ENCODE peak calls at places on chromosome 14, in five cellular contexts. One of them, this sample, is unnamed.
A peak's percentile ranks its signal among the peaks of the same experiment; 100 is the strongest.

GRCh38 chr14:70658899-70659298 is 17.2 kb downstream of the TTC9 start:
- DNase-seq in NCI-H1105 treated with DMSO at 0.1 percent for 48 hours: no peak
- DNase-seq in tibial nerve: no peak
- DNase-seq in HT1080: no peak
- DNase-seq in dermis microvascular lymphatic vessel endothelial cell: no peak
- DNase-seq in this sample: no peak

GRCh38 chr14:22555573-22556011 is 33.4 kb downstream of the DAD1 start:
- DNase-seq in tibial nerve: no peak
- DNase-seq in HT1080: peak; percentile 99
- DNase-seq in NCI-H1105 treated with DMSO at 0.1 percent for 48 hours: no peak
- DNase-seq in dermis microvascular lymphatic vessel endothelial cell: no peak
- DNase-seq in this sample: no peak

GRCh38 chr14:97625512-97625911 is 828.3 kb downstream of the VRK1 start:
- DNase-seq in dermis microvascular lymphatic vessel endothelial cell: no peak
- DNase-seq in tibial nerve: no peak
- DNase-seq in HT1080: no peak
- DNase-seq in NCI-H1105 treated with DMSO at 0.1 percent for 48 hours: peak; percentile 90
- DNase-seq in this sample: no peak

GRCh38 chr14:55274144-55274543 is 2.9 kb downstream of the FBXO34 start:
- DNase-seq in tibial nerve: no peak
- DNase-seq in dermis microvascular lymphatic vessel endothelial cell: no peak
- DNase-seq in HT1080: no peak
- DNase-seq in NCI-H1105 treated with DMSO at 0.1 percent for 48 hours: peak; percentile 3
- DNase-seq in this sample: no peak

GRCh38 chr14:24986206-24986893 is 63.6 kb downstream of the STXBP6 start:
- DNase-seq in tibial nerve: no peak
- DNase-seq in HT1080: no peak
- DNase-seq in dermis microvascular lymphatic vessel endothelial cell: no peak
- DNase-seq in NCI-H1105 treated with DMSO at 0.1 percent for 48 hours: no peak
- DNase-seq in this sample: no peak

GRCh38 chr14:74350944-74351323 is 2.7 kb downstream of the VRTN start:
- DNase-seq in NCI-H1105 treated with DMSO at 0.1 percent for 48 hours: no peak
- DNase-seq in dermis microvascular lymphatic vessel endothelial cell: no peak
- DNase-seq in HT1080: no peak
- DNase-seq in tibial nerve: no peak
- DNase-seq in this sample: no peak

GRCh38 chr14:92846162-92846897 is 52.2 kb downstream of the GOLGA5 start:
- DNase-seq in tibial nerve: no peak
- DNase-seq in NCI-H1105 treated with DMSO at 0.1 percent for 48 hours: no peak
- DNase-seq in dermis microvascular lymphatic vessel endothelial cell: peak; percentile 43
- DNase-seq in HT1080: peak; percentile 82
- DNase-seq in this sample: no peak

GRCh38 chr14:79134346-79134745 is 964.2 kb downstream of the NRXN3 start:
- DNase-seq in tibial nerve: no peak
- DNase-seq in HT1080: no peak
- DNase-seq in dermis microvascular lymphatic vessel endothelial cell: no peak
- DNase-seq in NCI-H1105 treated with DMSO at 0.1 percent for 48 hours: no peak
- DNase-seq in this sample: no peak

GRCh38 chr14:90677484-90678045 is 138.7 kb downstream of the TTC7B start:
- DNase-seq in dermis microvascular lymphatic vessel endothelial cell: no peak
- DNase-seq in HT1080: peak; percentile 79
- DNase-seq in tibial nerve: no peak
- DNase-seq in NCI-H1105 treated with DMSO at 0.1 percent for 48 hours: no peak
- DNase-seq in this sample: no peak

GRCh38 chr14:77133718-77134338 is 7.8 kb downstream of the ZDHHC22 start:
- DNase-seq in dermis microvascular lymphatic vessel endothelial cell: peak; percentile 60
- DNase-seq in NCI-H1105 treated with DMSO at 0.1 percent for 48 hours: no peak
- DNase-seq in tibial nerve: no peak
- DNase-seq in HT1080: peak; percentile 38
- DNase-seq in this sample: no peak

GRCh38 chr14:27278341-27278740 is 680.5 kb upstream of the NOVA1 start:
- DNase-seq in HT1080: no peak
- DNase-seq in dermis microvascular lymphatic vessel endothelial cell: no peak
- DNase-seq in tibial nerve: no peak
- DNase-seq in NCI-H1105 treated with DMSO at 0.1 percent for 48 hours: no peak
- DNase-seq in this sample: no peak

GRCh38 chr14:74882103-74882920 is 596 bp downstream of the DLST start:
- DNase-seq in NCI-H1105 treated with DMSO at 0.1 percent for 48 hours: peak; percentile 27
- DNase-seq in dermis microvascular lymphatic vessel endothelial cell: no peak
- DNase-seq in tibial nerve: no peak
- DNase-seq in HT1080: no peak
- DNase-seq in this sample: no peak

GRCh38 chr14:65255583-65256443 is 153.5 kb upstream of the MAX start:
- DNase-seq in HT1080: peak; percentile 18
- DNase-seq in dermis microvascular lymphatic vessel endothelial cell: no peak
- DNase-seq in NCI-H1105 treated with DMSO at 0.1 percent for 48 hours: peak; percentile 70
- DNase-seq in tibial nerve: no peak
- DNase-seq in this sample: no peak

GRCh38 chr14:103393687-103394626 is 8.7 kb downstream of the MARK3 start:
- DNase-seq in HT1080: no peak
- DNase-seq in NCI-H1105 treated with DMSO at 0.1 percent for 48 hours: no peak
- DNase-seq in tibial nerve: no peak
- DNase-seq in dermis microvascular lymphatic vessel endothelial cell: peak; percentile 29
- DNase-seq in this sample: no peak

GRCh38 chr14:78178071-78178470 is 7.9 kb downstream of the NRXN3 start:
- DNase-seq in tibial nerve: no peak
- DNase-seq in dermis microvascular lymphatic vessel endothelial cell: no peak
- DNase-seq in NCI-H1105 treated with DMSO at 0.1 percent for 48 hours: no peak
- DNase-seq in HT1080: no peak
- DNase-seq in this sample: no peak

GRCh38 chr14:37792124-37792523 is 196.7 kb downstream of the TTC6 start:
- DNase-seq in HT1080: no peak
- DNase-seq in NCI-H1105 treated with DMSO at 0.1 percent for 48 hours: no peak
- DNase-seq in dermis microvascular lymphatic vessel endothelial cell: no peak
- DNase-seq in tibial nerve: no peak
- DNase-seq in this sample: no peak

GRCh38 chr14:55354500-55354899 is 57.1 kb downstream of the ATG14 start:
- DNase-seq in NCI-H1105 treated with DMSO at 0.1 percent for 48 hours: peak; percentile 48
- DNase-seq in dermis microvascular lymphatic vessel endothelial cell: peak; percentile 60
- DNase-seq in tibial nerve: no peak
- DNase-seq in HT1080: peak; percentile 30
- DNase-seq in this sample: no peak

GRCh38 chr14:31492759-31493498 is 5.1 kb upstream of the GPR33 start:
- DNase-seq in tibial nerve: no peak
- DNase-seq in dermis microvascular lymphatic vessel endothelial cell: no peak
- DNase-seq in HT1080: peak; percentile 1
- DNase-seq in NCI-H1105 treated with DMSO at 0.1 percent for 48 hours: no peak
- DNase-seq in this sample: no peak

GRCh38 chr14:102249041-102249440 is 55.9 kb downstream of the MOK start:
- DNase-seq in HT1080: peak; percentile 9
- DNase-seq in tibial nerve: no peak
- DNase-seq in dermis microvascular lymphatic vessel endothelial cell: no peak
- DNase-seq in NCI-H1105 treated with DMSO at 0.1 percent for 48 hours: no peak
- DNase-seq in this sample: no peak

GRCh38 chr14:48247972-48248371 is 572.6 kb upstream of the MDGA2 start:
- DNase-seq in tibial nerve: no peak
- DNase-seq in NCI-H1105 treated with DMSO at 0.1 percent for 48 hours: peak; percentile 2
- DNase-seq in dermis microvascular lymphatic vessel endothelial cell: no peak
- DNase-seq in HT1080: no peak
- DNase-seq in this sample: no peak

GRCh38 chr14:59570122-59570521 is 6.5 kb downstream of the CCDC175 start:
- DNase-seq in dermis microvascular lymphatic vessel endothelial cell: no peak
- DNase-seq in tibial nerve: no peak
- DNase-seq in HT1080: peak; percentile 11
- DNase-seq in NCI-H1105 treated with DMSO at 0.1 percent for 48 hours: peak; percentile 23
- DNase-seq in this sample: no peak

GRCh38 chr14:91897121-91897701 is 29.9 kb upstream of the TC2N start:
- DNase-seq in HT1080: no peak
- DNase-seq in tibial nerve: peak; percentile 58
- DNase-seq in dermis microvascular lymphatic vessel endothelial cell: no peak
- DNase-seq in NCI-H1105 treated with DMSO at 0.1 percent for 48 hours: no peak
- DNase-seq in this sample: no peak

GRCh38 chr14:77607741-77608302 is 8.6 kb downstream of the SPTLC2 start:
- DNase-seq in tibial nerve: no peak
- DNase-seq in HT1080: no peak
- DNase-seq in dermis microvascular lymphatic vessel endothelial cell: no peak
- DNase-seq in NCI-H1105 treated with DMSO at 0.1 percent for 48 hours: no peak
- DNase-seq in this sample: peak; percentile 75

GRCh38 chr14:59265808-59266207 is 77.3 kb downstream of the DAAM1 start:
- DNase-seq in tibial nerve: no peak
- DNase-seq in NCI-H1105 treated with DMSO at 0.1 percent for 48 hours: no peak
- DNase-seq in HT1080: peak; percentile 85
- DNase-seq in dermis microvascular lymphatic vessel endothelial cell: no peak
- DNase-seq in this sample: no peak

GRCh38 chr14:31170411-31170810 is 37.2 kb downstream of the HECTD1 start:
- DNase-seq in tibial nerve: no peak
- DNase-seq in dermis microvascular lymphatic vessel endothelial cell: no peak
- DNase-seq in NCI-H1105 treated with DMSO at 0.1 percent for 48 hours: no peak
- DNase-seq in HT1080: no peak
- DNase-seq in this sample: no peak

GRCh38 chr14:88333036-88333435 is 10.0 kb upstream of the KCNK10 start:
- DNase-seq in NCI-H1105 treated with DMSO at 0.1 percent for 48 hours: no peak
- DNase-seq in tibial nerve: no peak
- DNase-seq in HT1080: no peak
- DNase-seq in dermis microvascular lymphatic vessel endothelial cell: no peak
- DNase-seq in this sample: no peak

GRCh38 chr14:67623114-67623513 is 3.4 kb downstream of the ARG2 start:
- DNase-seq in tibial nerve: no peak
- DNase-seq in dermis microvascular lymphatic vessel endothelial cell: peak; percentile 86
- DNase-seq in HT1080: peak; percentile 68
- DNase-seq in NCI-H1105 treated with DMSO at 0.1 percent for 48 hours: peak; percentile 12
- DNase-seq in this sample: no peak

GRCh38 chr14:71130491-71131179 is 223.4 kb downstream of the PCNX1 start:
- DNase-seq in NCI-H1105 treated with DMSO at 0.1 percent for 48 hours: no peak
- DNase-seq in dermis microvascular lymphatic vessel endothelial cell: no peak
- DNase-seq in HT1080: peak; percentile 98
- DNase-seq in tibial nerve: no peak
- DNase-seq in this sample: no peak

GRCh38 chr14:20614038-20614840 is 23.1 kb upstream of the RNASE12 start:
- DNase-seq in HT1080: no peak
- DNase-seq in tibial nerve: no peak
- DNase-seq in NCI-H1105 treated with DMSO at 0.1 percent for 48 hours: no peak
- DNase-seq in dermis microvascular lymphatic vessel endothelial cell: no peak
- DNase-seq in this sample: no peak

GRCh38 chr14:97219356-97220017 is 422.3 kb downstream of the VRK1 start:
- DNase-seq in tibial nerve: no peak
- DNase-seq in NCI-H1105 treated with DMSO at 0.1 percent for 48 hours: no peak
- DNase-seq in dermis microvascular lymphatic vessel endothelial cell: no peak
- DNase-seq in HT1080: no peak
- DNase-seq in this sample: no peak

GRCh38 chr14:61099221-61099835 is 118.3 kb downstream of the SLC38A6 start:
- DNase-seq in NCI-H1105 treated with DMSO at 0.1 percent for 48 hours: no peak
- DNase-seq in HT1080: no peak
- DNase-seq in dermis microvascular lymphatic vessel endothelial cell: no peak
- DNase-seq in tibial nerve: no peak
- DNase-seq in this sample: no peak

GRCh38 chr14:65961004-65961403 is 525.2 kb upstream of the CCDC196 start:
- DNase-seq in dermis microvascular lymphatic vessel endothelial cell: no peak
- DNase-seq in HT1080: peak; percentile 73
- DNase-seq in NCI-H1105 treated with DMSO at 0.1 percent for 48 hours: peak; percentile 6
- DNase-seq in tibial nerve: no peak
- DNase-seq in this sample: no peak

GRCh38 chr14:29242755-29243340 is 476.3 kb downstream of the FOXG1 start:
- DNase-seq in tibial nerve: no peak
- DNase-seq in NCI-H1105 treated with DMSO at 0.1 percent for 48 hours: peak; percentile 42
- DNase-seq in dermis microvascular lymphatic vessel endothelial cell: peak; percentile 27
- DNase-seq in HT1080: peak; percentile 24
- DNase-seq in this sample: no peak

GRCh38 chr14:102779574-102780315 is 2.5 kb downstream of the TRAF3 start:
- DNase-seq in tibial nerve: no peak
- DNase-seq in dermis microvascular lymphatic vessel endothelial cell: no peak
- DNase-seq in NCI-H1105 treated with DMSO at 0.1 percent for 48 hours: no peak
- DNase-seq in HT1080: no peak
- DNase-seq in this sample: no peak

GRCh38 chr14:50520947-50521815 is 11.2 kb downstream of the MAP4K5 start:
- DNase-seq in tibial nerve: no peak
- DNase-seq in HT1080: peak; percentile 86
- DNase-seq in dermis microvascular lymphatic vessel endothelial cell: peak; percentile 53
- DNase-seq in NCI-H1105 treated with DMSO at 0.1 percent for 48 hours: no peak
- DNase-seq in this sample: no peak

GRCh38 chr14:31380106-31380505 is 40.2 kb downstream of the HEATR5A start:
- DNase-seq in HT1080: no peak
- DNase-seq in NCI-H1105 treated with DMSO at 0.1 percent for 48 hours: no peak
- DNase-seq in dermis microvascular lymphatic vessel endothelial cell: no peak
- DNase-seq in tibial nerve: no peak
- DNase-seq in this sample: no peak

GRCh38 chr14:106790189-106791036 is 1264.0 kb downstream of the TMEM121 start:
- DNase-seq in dermis microvascular lymphatic vessel endothelial cell: peak; percentile 2
- DNase-seq in NCI-H1105 treated with DMSO at 0.1 percent for 48 hours: no peak
- DNase-seq in tibial nerve: no peak
- DNase-seq in HT1080: peak; percentile 49
- DNase-seq in this sample: peak; percentile 85

This sample was measured in cardiac septum.